ENCODE peak calls at places on chromosome 18, in ten cellular contexts. G is HTR-8/SVneo, K is NCI-H748 treated with DMSO at 0.1 percent for 48 hours, R is NCI-H2081, I is NCI-H526, D is GM06990, F is fibroblast of the conjunctiva, Z is fibroblast of lung, T is activated T-helper 1 cell treated with Interleukin-2 at 50 U/mL for 16 hours, M is SW 1271. H is an unnamed sample.

GRCh38 chr18:68721681-68722583 is 7.0 kb upstream of the TMX3 start:
- DNase-seq in G (no peak), K (no peak), R (no peak), I (no peak), D (peak; percentile 20), F (no peak), Z (peak; percentile 34), T (no peak), M (no peak), H (no peak)

GRCh38 chr18:59249186-59249774 is 24.0 kb downstream of the RAX start:
- DNase-seq in G (peak; percentile 69), K (peak; percentile 79), R (peak; percentile 71), I (peak; percentile 65), D (no peak), F (peak; percentile 87), Z (peak; percentile 94), T (no peak), M (no peak), H (peak; percentile 53)

GRCh38 chr18:44736664-44737063 is 56.0 kb downstream of the SETBP1 start:
- DNase-seq in G (no peak), K (no peak), R (no peak), I (no peak), D (no peak), F (no peak), Z (no peak), T (no peak), M (no peak), H (no peak)

GRCh38 chr18:12621737-12622306 is 36.1 kb downstream of the SPIRE1 start:
- DNase-seq in G (peak; percentile 73), K (no peak), R (no peak), I (no peak), D (no peak), F (no peak), Z (peak; percentile 70), T (no peak), M (no peak), H (no peak)

GRCh38 chr18:23428821-23429220 is 24.3 kb upstream of the RIOK3 start:
- DNase-seq in G (no peak), K (no peak), R (no peak), I (no peak), D (no peak), F (no peak), Z (no peak), T (no peak), M (no peak), H (no peak)

GRCh38 chr18:11948852-11949523 is 32.3 kb upstream of the IMPA2 start:
- DNase-seq in G (no peak), K (no peak), R (no peak), I (no peak), D (no peak), F (no peak), Z (peak; percentile 26), T (no peak), M (no peak), H (no peak)

GRCh38 chr18:45449761-45450227 is 165.5 kb upstream of the SLC14A2 start:
- DNase-seq in G (no peak), K (no peak), R (peak; percentile 12), I (no peak), D (no peak), F (peak; percentile 62), Z (peak; percentile 42), T (no peak), M (no peak), H (peak; percentile 15)

GRCh38 chr18:76955529-76956170 is 133.3 kb downstream of the ZNF236 start:
- DNase-seq in G (no peak), K (no peak), R (no peak), I (no peak), D (no peak), F (no peak), Z (no peak), T (no peak), M (no peak), H (no peak)

GRCh38 chr18:7221424-7222155 is 9.3 kb upstream of the LRRC30 start:
- DNase-seq in G (peak; percentile 68), K (peak; percentile 69), R (peak; percentile 66), I (peak; percentile 32), D (no peak), F (peak; percentile 65), Z (peak; percentile 78), T (no peak), M (no peak), H (peak; percentile 48)

GRCh38 chr18:25935356-25935755 is 155.1 kb downstream of the SS18 start:
- DNase-seq in G (no peak), K (no peak), R (no peak), I (no peak), D (no peak), F (no peak), Z (no peak), T (no peak), M (no peak), H (no peak)

GRCh38 chr18:48902023-48902855 is 48.5 kb downstream of the SMAD7 start:
- DNase-seq in G (peak; percentile 74), K (peak; percentile 48), R (peak; percentile 63), I (no peak), D (no peak), F (peak; percentile 78), Z (peak; percentile 89), T (no peak), M (no peak), H (peak; percentile 32)

GRCh38 chr18:58721586-58722160 is 50.4 kb downstream of the MALT1 start:
- DNase-seq in G (no peak), K (no peak), R (no peak), I (no peak), D (no peak), F (no peak), Z (no peak), T (no peak), M (no peak), H (no peak)